ENCODE peak calls at places on chromosomes 3 and 15, in five cellular contexts. J, N, C, S and G are unnamed samples.
A peak's percentile ranks its signal among the peaks of the same experiment; 100 is the strongest.

GRCh38 chr3:188979669-188980311 is 192.0 kb upstream of the TPRG1 start:
- DNase-seq in S (no peak), C (peak; percentile 25), J (no peak), N (no peak), G (no peak)

GRCh38 chr3:150699068-150699635 is 4.6 kb downstream of the ERICH6 start:
- DNase-seq in C (peak; percentile 53), S (peak; percentile 43), J (no peak), N (no peak), G (peak; percentile 24)

GRCh38 chr3:182668974-182669373 is 124.3 kb upstream of the ATP11B start:
- DNase-seq in J (no peak), N (no peak), S (no peak), C (no peak), G (no peak)

GRCh38 chr3:159897331-159898075 is 91.1 kb upstream of the IL12A start:
- DNase-seq in N (no peak), C (peak; percentile 81), S (peak; percentile 89), J (no peak), G (peak; percentile 23)

GRCh38 chr3:12477256-12477655 is 7.0 kb upstream of the TSEN2 start:
- DNase-seq in C (no peak), J (peak; percentile 30), N (no peak), S (no peak), G (no peak)

GRCh38 chr3:108106031-108106430 is 15.2 kb upstream of the CD47 start:
- DNase-seq in S (no peak), C (peak; percentile 84), J (no peak), N (no peak), G (no peak)

GRCh38 chr3:79497447-79498111 is 270.2 kb downstream of the ROBO1 start:
- DNase-seq in C (peak; percentile 11), J (no peak), S (peak; percentile 38), N (no peak), G (peak; percentile 28)

GRCh38 chr3:142993958-142994442 is 7.4 kb upstream of the U2SURP start:
- DNase-seq in C (peak; percentile 72), N (peak; percentile 71), S (peak; percentile 89), J (no peak), G (peak; percentile 79)

GRCh38 chr15:45197512-45197911 is 9.7 kb upstream of the SHF start:
- DNase-seq in J (no peak), S (no peak), N (no peak), C (no peak), G (no peak)

GRCh38 chr3:10263549-10264363 is 15.5 kb downstream of the TATDN2 start:
- DNase-seq in S (peak; percentile 62), C (peak; percentile 42), J (no peak), N (peak; percentile 60), G (peak; percentile 37)

GRCh38 chr15:99167201-99167600 is 62.3 kb downstream of the SYNM start:
- DNase-seq in C (no peak), N (no peak), J (no peak), S (no peak), G (no peak)

GRCh38 chr3:159609620-159610019 is 379.0 kb upstream of the IL12A start:
- DNase-seq in C (peak; percentile 71), J (no peak), N (no peak), S (no peak), G (no peak)

DNA sequence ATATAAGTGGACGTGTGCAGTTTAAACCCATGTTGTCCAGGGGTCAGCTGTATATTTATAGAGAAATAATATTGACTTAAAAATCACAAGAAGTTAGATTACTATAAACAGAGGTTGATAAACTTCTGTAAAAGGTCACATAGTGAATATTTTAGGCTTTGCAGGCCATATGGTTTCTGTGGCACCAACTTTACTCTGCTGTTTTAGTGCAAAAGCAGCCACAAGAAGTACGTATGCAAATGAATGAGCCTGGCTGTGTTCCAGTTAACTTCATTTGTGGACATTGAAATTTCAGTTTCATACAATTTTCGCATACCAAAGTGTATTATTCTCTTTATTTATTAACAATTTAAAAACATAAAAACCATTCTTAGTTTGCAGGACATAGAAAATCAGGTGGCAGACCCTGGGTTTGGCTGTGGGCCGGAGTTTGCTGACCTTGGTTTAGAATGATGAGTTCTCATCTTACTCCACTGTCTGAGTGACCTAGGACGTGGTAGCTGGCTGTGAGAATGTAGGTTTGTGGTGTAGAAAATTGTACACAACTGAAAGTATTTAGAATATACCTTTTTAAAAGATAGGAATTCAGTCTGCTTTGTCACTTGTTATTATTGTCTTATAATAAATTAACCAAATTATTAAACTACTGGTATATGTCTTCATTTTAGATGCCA is 16.3 kb downstream of the FAN1 start:
- DNase-seq in J (no peak), C (no peak), N (no peak), S (no peak), G (no peak)
- H3K36me3 ChIP-seq in J (peaks cover 96% of the 10 kb centered on the region), C (peaks cover 40% of the 10 kb centered on the region), N (peaks cover 35% of the 10 kb centered on the region), S (peaks cover 69% of the 10 kb centered on the region), G (peaks cover 81% of the 10 kb centered on the region)

DNA sequence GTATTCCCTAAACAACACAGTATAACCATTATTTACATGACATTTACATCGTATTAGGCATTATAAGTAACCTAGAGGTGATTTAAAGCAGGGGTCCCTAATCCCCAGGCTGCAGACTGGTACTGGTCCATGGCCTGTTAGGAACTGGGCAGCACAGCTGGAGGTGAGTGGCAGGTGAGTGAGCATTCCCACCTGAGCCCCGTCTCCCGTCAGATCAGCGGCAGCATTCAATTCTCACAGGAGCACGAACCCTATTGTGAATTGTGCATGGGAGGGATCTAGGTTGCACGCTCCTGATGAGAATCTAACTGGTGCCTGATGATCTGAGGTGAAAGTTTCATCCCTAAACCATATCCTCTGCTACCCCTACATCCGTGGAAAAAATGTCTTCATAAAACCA is 138.2 kb downstream of the ATP10A start:
- DNase-seq in C (no peak), J (no peak), S (no peak), N (no peak), G (no peak)
- H3K36me3 ChIP-seq in C (peaks cover 5% of the 10 kb centered on the region), J (no peaks in the 10 kb centered on the region), S (no peaks in the 10 kb centered on the region), N (no peaks in the 10 kb centered on the region), G (no peaks in the 10 kb centered on the region)

GRCh38 chr15:80817901-80818300 is 38.7 kb downstream of the CEMIP start:
- DNase-seq in C (no peak), N (no peak), J (no peak), S (no peak), G (no peak)

GRCh38 chr15:80816049-80816653 is 37.0 kb downstream of the CEMIP start:
- DNase-seq in N (no peak), J (no peak), S (no peak), C (no peak), G (no peak)

GRCh38 chr15:80818996-80819395 is 39.8 kb downstream of the CEMIP start:
- DNase-seq in S (no peak), C (no peak), J (peak; percentile 9), N (no peak), G (no peak)

GRCh38 chr15:80811781-80812180 is 32.6 kb downstream of the CEMIP start:
- DNase-seq in C (no peak), N (no peak), J (no peak), S (no peak), G (no peak)

GRCh38 chr15:80815076-80815475 is 35.9 kb downstream of the CEMIP start:
- DNase-seq in C (no peak), S (no peak), J (no peak), N (no peak), G (no peak)
- H3K36me3 ChIP-seq in C (peaks cover 66% of the 10 kb centered on the region), S (no peaks in the 10 kb centered on the region), J (no peaks in the 10 kb centered on the region), N (no peaks in the 10 kb centered on the region), G (no peaks in the 10 kb centered on the region)

GRCh38 chr15:75864213-75865059 is 21.2 kb downstream of the UBE2Q2 start:
- DNase-seq in C (peak; percentile 17), J (no peak), N (no peak), S (peak; percentile 47), G (no peak)

GRCh38 chr15:75869446-75869845 is 26.2 kb downstream of the UBE2Q2 start:
- DNase-seq in C (no peak), J (no peak), N (no peak), S (no peak), G (no peak)

GRCh38 chr15:75868019-75868418 is 24.8 kb downstream of the UBE2Q2 start:
- DNase-seq in N (no peak), S (no peak), J (no peak), C (peak; percentile 30), G (no peak)

GRCh38 chr15:75866916-75867315 is 23.7 kb downstream of the UBE2Q2 start:
- DNase-seq in S (no peak), C (no peak), N (no peak), J (no peak), G (no peak)

DNA sequence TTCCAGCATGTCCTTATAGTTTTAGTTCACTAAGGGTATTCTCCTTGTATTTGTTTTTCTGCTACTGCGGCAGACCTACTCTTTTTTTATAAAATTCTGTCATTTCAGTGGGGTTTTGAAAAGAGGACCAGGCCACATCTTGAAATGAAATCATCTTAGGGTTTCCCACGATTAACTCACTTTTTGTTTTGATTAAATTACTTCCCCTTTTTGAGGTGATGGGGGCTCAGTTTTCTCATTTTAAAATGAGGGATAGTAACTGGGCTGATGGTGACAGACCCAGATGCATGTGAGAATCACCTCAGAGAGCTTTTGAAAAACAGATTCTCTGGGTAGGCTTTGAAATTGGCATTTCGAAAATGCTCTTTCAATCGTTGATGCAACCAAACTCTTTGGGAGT is 24.2 kb downstream of the UBE2Q2 start:
- DNase-seq in J (no peak), S (no peak), C (no peak), N (no peak), G (no peak)
- H3K36me3 ChIP-seq in J (peaks cover 45% of the 10 kb centered on the region), S (peaks cover 11% of the 10 kb centered on the region), C (peaks cover 10% of the 10 kb centered on the region), N (peaks cover 9% of the 10 kb centered on the region), G (no peaks in the 10 kb centered on the region)

DNA sequence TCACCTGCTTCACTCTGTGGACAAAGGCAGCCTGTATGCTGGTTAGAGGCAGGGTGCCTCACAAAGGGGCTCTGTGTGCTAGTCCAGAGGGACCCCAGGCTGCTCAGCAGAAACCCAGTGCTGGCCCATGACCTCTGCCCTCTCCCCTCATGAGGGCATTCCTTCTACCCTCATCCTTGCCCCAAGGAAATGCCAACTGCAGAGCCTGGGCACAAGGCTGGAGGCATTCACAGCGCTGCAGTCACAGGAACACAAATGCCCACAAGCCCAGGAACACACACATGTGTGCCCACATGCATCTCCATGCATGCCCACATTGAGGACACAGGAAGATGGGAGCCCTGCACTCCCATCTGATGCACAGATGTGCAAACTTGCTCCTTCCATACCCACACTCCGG is 3.8 kb downstream of the INKA1 start:
- DNase-seq in S (no peak), N (no peak), J (no peak), C (no peak), G (no peak)
- H3K36me3 ChIP-seq in S (no peaks in the 10 kb centered on the region), N (peaks cover 18% of the 10 kb centered on the region), J (no peaks in the 10 kb centered on the region), C (peaks cover 27% of the 10 kb centered on the region), G (peaks cover 2% of the 10 kb centered on the region)

GRCh38 chr3:197700095-197700494 is 36.6 kb downstream of the RUBCN start:
- DNase-seq in S (no peak), C (peak; percentile 76), J (no peak), N (no peak), G (peak; percentile 73)
- H3K36me3 ChIP-seq in S (peaks cover 18% of the 10 kb centered on the region), C (peaks cover 40% of the 10 kb centered on the region), J (peaks cover 55% of the 10 kb centered on the region), N (peaks cover 41% of the 10 kb centered on the region), G (peaks cover 4% of the 10 kb centered on the region)

DNA sequence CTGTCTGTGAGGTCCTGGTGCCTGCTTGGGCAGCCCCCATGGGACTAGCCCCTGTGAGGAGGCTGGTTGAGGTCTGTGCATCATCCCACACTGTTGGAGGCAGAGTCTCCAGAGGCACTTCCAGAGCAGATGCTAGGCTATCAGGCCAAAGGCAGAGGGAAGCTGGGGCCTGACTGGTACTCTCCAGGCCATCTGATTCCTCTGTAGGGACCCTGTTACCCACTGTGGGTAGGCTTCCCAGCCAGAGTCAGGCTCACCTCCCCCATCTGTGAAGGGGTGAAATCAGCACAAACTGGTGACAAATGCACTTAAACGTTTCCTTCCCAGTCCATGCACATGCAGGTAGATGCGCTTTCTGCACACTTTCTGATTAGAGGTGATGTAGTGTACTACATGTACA is 212.6 kb upstream of the TOPAZ1 start:
- DNase-seq in J (no peak), S (no peak), N (no peak), C (no peak), G (no peak)
- H3K36me3 ChIP-seq in J (peaks cover 14% of the 10 kb centered on the region), S (no peaks in the 10 kb centered on the region), N (no peaks in the 10 kb centered on the region), C (no peaks in the 10 kb centered on the region), G (no peaks in the 10 kb centered on the region)